ENCODE peak calls at places on chromosomes 13 and 19, in seven cellular contexts. One of them, this sample, is unnamed.

GRCh38 chr13:102817241-102817640 is 18.3 kb downstream of the BIVM start:
- DNase-seq in mesenchymal stem cell: no peak
- DNase-seq in H1: no peak
- DNase-seq in mesendoderm: no peak
- DNase-seq in neuronal stem cell: no peak
- DNase-seq in IMR-90: no peak
- DNase-seq in H9: no peak
- DNase-seq in this sample: no peak

GRCh38 chr19:51071006-51071405 is 6.1 kb upstream of the KLK13 start:
- DNase-seq in IMR-90: no peak
- DNase-seq in mesendoderm: no peak
- DNase-seq in neuronal stem cell: no peak
- DNase-seq in H1: no peak
- DNase-seq in H9: no peak
- DNase-seq in mesenchymal stem cell: no peak
- DNase-seq in this sample: no peak

GRCh38 chr13:96848275-96848674 is 146.0 kb downstream of the OXGR1 start:
- DNase-seq in IMR-90: no peak
- DNase-seq in neuronal stem cell: no peak
- DNase-seq in mesendoderm: no peak
- DNase-seq in H9: no peak
- DNase-seq in H1: no peak
- DNase-seq in mesenchymal stem cell: no peak
- DNase-seq in this sample: no peak

GRCh38 chr19:48613024-48613851 is 1.6 kb downstream of the FAM83E start:
- DNase-seq in H1: no peak
- DNase-seq in IMR-90: no peak
- DNase-seq in H9: peak
- DNase-seq in mesendoderm: no peak
- DNase-seq in neuronal stem cell: no peak
- DNase-seq in mesenchymal stem cell: no peak
- DNase-seq in this sample: no peak

GRCh38 chr13:39451301-39451700 is 151.7 kb downstream of the LHFPL6 start:
- DNase-seq in H1: no peak
- DNase-seq in H9: no peak
- DNase-seq in IMR-90: peak
- DNase-seq in mesendoderm: no peak
- DNase-seq in mesenchymal stem cell: peak
- DNase-seq in neuronal stem cell: no peak
- DNase-seq in this sample: no peak

GRCh38 chr13:76711515-76712182 is 174.6 kb downstream of the KCTD12 start:
- DNase-seq in mesenchymal stem cell: peak
- DNase-seq in H9: no peak
- DNase-seq in H1: no peak
- DNase-seq in neuronal stem cell: no peak
- DNase-seq in IMR-90: peak
- DNase-seq in mesendoderm: no peak
- DNase-seq in this sample: peak

GRCh38 chr13:23692816-23693215 is 122.6 kb downstream of the TNFRSF19 start:
- DNase-seq in mesendoderm: no peak
- DNase-seq in mesenchymal stem cell: no peak
- DNase-seq in H1: no peak
- DNase-seq in IMR-90: no peak
- DNase-seq in H9: no peak
- DNase-seq in neuronal stem cell: no peak
- DNase-seq in this sample: no peak

GRCh38 chr13:74133657-74134201 is 475 bp downstream of the KLF12 start:
- DNase-seq in mesendoderm: peak
- DNase-seq in neuronal stem cell: peak
- DNase-seq in IMR-90: peak
- DNase-seq in H9: peak
- DNase-seq in mesenchymal stem cell: peak
- DNase-seq in H1: peak
- DNase-seq in this sample: no peak

GRCh38 chr13:84430015-84430414 is 547.7 kb upstream of the SLITRK1 start:
- DNase-seq in H9: no peak
- DNase-seq in neuronal stem cell: no peak
- DNase-seq in H1: no peak
- DNase-seq in mesendoderm: no peak
- DNase-seq in mesenchymal stem cell: no peak
- DNase-seq in IMR-90: peak
- DNase-seq in this sample: peak

GRCh38 chr19:49469828-49470614 is 4.0 kb upstream of the FLT3LG start:
- DNase-seq in mesendoderm: no peak
- DNase-seq in H9: peak
- DNase-seq in IMR-90: peak
- DNase-seq in mesenchymal stem cell: peak
- DNase-seq in neuronal stem cell: no peak
- DNase-seq in H1: no peak
- DNase-seq in this sample: no peak

GRCh38 chr13:34810996-34811395 is 131.1 kb upstream of the NBEA start:
- DNase-seq in mesenchymal stem cell: no peak
- DNase-seq in mesendoderm: no peak
- DNase-seq in IMR-90: no peak
- DNase-seq in H1: no peak
- DNase-seq in H9: no peak
- DNase-seq in neuronal stem cell: no peak
- DNase-seq in this sample: peak

GRCh38 chr13:113623491-113624234 is 34.3 kb downstream of the ATP4B start:
- DNase-seq in H9: no peak
- DNase-seq in H1: no peak
- DNase-seq in neuronal stem cell: no peak
- DNase-seq in IMR-90: no peak
- DNase-seq in mesenchymal stem cell: peak
- DNase-seq in mesendoderm: no peak
- DNase-seq in this sample: no peak

GRCh38 chr19:43519436-43520088 is 7.4 kb downstream of the ETHE1 start:
- DNase-seq in H9: peak
- DNase-seq in neuronal stem cell: peak
- DNase-seq in mesenchymal stem cell: peak
- DNase-seq in IMR-90: peak
- DNase-seq in H1: peak
- DNase-seq in mesendoderm: peak
- DNase-seq in this sample: peak

GRCh38 chr13:40102854-40103253 is 447.4 kb downstream of the COG6 start:
- DNase-seq in H1: no peak
- DNase-seq in neuronal stem cell: no peak
- DNase-seq in mesenchymal stem cell: peak
- DNase-seq in H9: no peak
- DNase-seq in mesendoderm: no peak
- DNase-seq in IMR-90: peak
- DNase-seq in this sample: no peak

GRCh38 chr13:57583529-57583928 is 48.0 kb upstream of the PCDH17 start:
- DNase-seq in mesendoderm: no peak
- DNase-seq in mesenchymal stem cell: no peak
- DNase-seq in H1: no peak
- DNase-seq in H9: no peak
- DNase-seq in IMR-90: no peak
- DNase-seq in neuronal stem cell: no peak
- DNase-seq in this sample: no peak

GRCh38 chr13:95644611-95645052 is at the start of gene DZIP1:
- DNase-seq in neuronal stem cell: peak
- DNase-seq in mesendoderm: peak
- DNase-seq in H1: peak
- DNase-seq in H9: peak
- DNase-seq in IMR-90: peak
- DNase-seq in mesenchymal stem cell: peak
- DNase-seq in this sample: peak

GRCh38 chr19:18479964-18480723 is 41.7 kb downstream of the ELL start:
- DNase-seq in H9: no peak
- DNase-seq in neuronal stem cell: no peak
- DNase-seq in mesendoderm: no peak
- DNase-seq in H1: no peak
- DNase-seq in mesenchymal stem cell: peak
- DNase-seq in IMR-90: peak
- DNase-seq in this sample: no peak

GRCh38 chr19:3890590-3890989 is 10.1 kb downstream of the ATCAY start:
- DNase-seq in H9: no peak
- DNase-seq in mesendoderm: no peak
- DNase-seq in H1: no peak
- DNase-seq in mesenchymal stem cell: no peak
- DNase-seq in neuronal stem cell: no peak
- DNase-seq in IMR-90: no peak
- DNase-seq in this sample: no peak
- H4K8ac ChIP-seq in H9: no peak
- H4K8ac ChIP-seq in mesendoderm: no peak
- H4K8ac ChIP-seq in H1: no peak
- H4K8ac ChIP-seq in mesenchymal stem cell: no peak
- H4K8ac ChIP-seq in neuronal stem cell: no peak
- H4K8ac ChIP-seq in IMR-90: no peak
- H4K8ac ChIP-seq in this sample: no peak

DNA sequence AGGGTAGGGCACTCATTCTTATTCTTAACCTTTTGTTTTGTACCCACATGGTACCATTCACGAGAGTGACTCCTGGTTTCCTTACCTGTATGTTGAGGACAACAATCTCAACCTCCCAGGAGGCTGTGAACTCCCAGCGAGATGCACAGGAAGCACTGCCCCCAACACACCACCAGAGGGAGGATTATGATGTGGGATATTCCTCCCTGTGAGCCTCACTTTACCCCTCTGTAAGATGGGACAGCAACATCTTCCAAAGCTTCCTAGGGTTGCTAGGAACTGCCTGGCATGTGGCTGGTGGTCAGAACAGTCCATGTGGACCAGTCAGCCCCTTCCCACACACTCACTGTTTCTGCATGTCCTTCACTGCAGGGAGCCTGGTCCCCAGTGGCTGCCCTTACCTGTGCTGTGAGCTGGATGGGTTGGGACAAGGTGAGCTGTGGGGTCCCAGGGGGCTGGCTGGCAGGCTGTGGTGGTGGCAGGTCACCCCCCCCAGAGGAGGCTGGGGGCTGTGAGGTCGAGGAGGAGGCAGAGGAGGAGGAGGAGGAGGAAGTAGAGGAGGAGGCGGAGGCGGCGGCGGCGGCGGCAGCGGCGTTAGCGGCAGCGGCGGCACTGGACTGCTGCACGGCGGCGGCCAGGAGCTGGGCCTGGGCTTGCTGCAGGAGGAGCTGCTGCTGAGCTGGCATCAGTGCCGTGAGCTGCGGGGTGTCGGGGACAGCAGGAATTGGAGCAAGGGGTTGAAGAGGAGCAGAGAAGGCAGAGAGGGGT is 15.8 kb downstream of the POU2F2 start:
- DNase-seq in IMR-90: no peak
- DNase-seq in mesenchymal stem cell: no peak
- DNase-seq in mesendoderm: no peak
- DNase-seq in H9: no peak
- DNase-seq in H1: no peak
- DNase-seq in neuronal stem cell: no peak
- DNase-seq in this sample: no peak
- H3K9ac ChIP-seq in IMR-90: no peak
- H3K9ac ChIP-seq in mesenchymal stem cell: no peak
- H3K9ac ChIP-seq in mesendoderm: no peak
- H3K9ac ChIP-seq in H9: no peak
- H3K9ac ChIP-seq in H1: no peak
- H3K9ac ChIP-seq in neuronal stem cell: peak
- H3K9ac ChIP-seq in this sample: no peak

GRCh38 chr13:45742985-45743384 is 40.9 kb downstream of the CBY2 start:
- DNase-seq in H1: no peak
- DNase-seq in H9: no peak
- DNase-seq in neuronal stem cell: no peak
- DNase-seq in mesenchymal stem cell: no peak
- DNase-seq in mesendoderm: no peak
- DNase-seq in IMR-90: no peak
- DNase-seq in this sample: no peak
- H4K8ac ChIP-seq in H1: no peak
- H4K8ac ChIP-seq in H9: no peak
- H4K8ac ChIP-seq in neuronal stem cell: no peak
- H4K8ac ChIP-seq in mesenchymal stem cell: no peak
- H4K8ac ChIP-seq in mesendoderm: no peak
- H4K8ac ChIP-seq in IMR-90: no peak
- H4K8ac ChIP-seq in this sample: no peak

GRCh38 chr19:46861691-46862503 is 1.1 kb downstream of the ARHGAP35 start:
- DNase-seq in H9: no peak
- DNase-seq in H1: no peak
- DNase-seq in neuronal stem cell: no peak
- DNase-seq in IMR-90: no peak
- DNase-seq in mesenchymal stem cell: peak
- DNase-seq in mesendoderm: peak
- DNase-seq in this sample: no peak

GRCh38 chr19:46862504-46862835 is 1.7 kb downstream of the ARHGAP35 start:
- DNase-seq in H9: no peak
- DNase-seq in mesendoderm: no peak
- DNase-seq in neuronal stem cell: no peak
- DNase-seq in mesenchymal stem cell: peak
- DNase-seq in H1: no peak
- DNase-seq in IMR-90: no peak
- DNase-seq in this sample: peak

GRCh38 chr19:46860846-46861690 is at the start of gene ARHGAP35:
- DNase-seq in neuronal stem cell: no peak
- DNase-seq in mesenchymal stem cell: no peak
- DNase-seq in H9: peak
- DNase-seq in IMR-90: no peak
- DNase-seq in H1: no peak
- DNase-seq in mesendoderm: no peak
- DNase-seq in this sample: peak

GRCh38 chr19:46860125-46860845 is 512 bp upstream of the ARHGAP35 start:
- DNase-seq in neuronal stem cell: peak
- DNase-seq in IMR-90: peak
- DNase-seq in H9: peak
- DNase-seq in H1: peak
- DNase-seq in mesendoderm: peak
- DNase-seq in mesenchymal stem cell: peak
- DNase-seq in this sample: peak

DNA sequence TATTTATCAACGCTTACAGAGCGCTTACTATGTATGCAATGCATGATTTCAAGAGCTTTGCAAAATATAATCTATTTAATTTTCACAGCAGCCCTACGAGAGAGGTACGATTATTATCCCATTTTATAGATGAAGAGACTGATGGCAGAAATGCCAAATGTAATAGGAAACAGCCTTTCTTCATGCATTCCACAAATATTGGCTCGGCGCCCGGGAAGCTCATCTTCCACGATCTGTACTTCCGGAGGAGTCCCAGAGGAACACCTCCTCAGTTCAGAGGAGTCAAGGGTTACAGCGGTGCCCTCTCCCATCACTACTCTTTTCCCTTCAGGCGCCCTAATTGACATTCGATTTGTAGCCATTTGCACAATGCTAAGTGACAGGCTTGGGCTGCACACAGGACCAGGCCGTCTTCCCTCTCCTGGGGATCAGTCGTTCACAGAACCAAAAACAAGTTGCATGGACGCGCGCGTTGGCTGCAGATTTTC is 1.1 kb upstream of the ARHGAP35 start:
- DNase-seq in mesenchymal stem cell: no peak
- DNase-seq in neuronal stem cell: no peak
- DNase-seq in IMR-90: peak
- DNase-seq in H1: no peak
- DNase-seq in mesendoderm: no peak
- DNase-seq in H9: no peak
- DNase-seq in this sample: no peak
- H3K9ac ChIP-seq in mesenchymal stem cell: peak
- H3K9ac ChIP-seq in neuronal stem cell: no peak
- H3K9ac ChIP-seq in IMR-90: no peak
- H3K9ac ChIP-seq in H1: peak
- H3K9ac ChIP-seq in mesendoderm: peak
- H3K9ac ChIP-seq in H9: no peak
- H3K9ac ChIP-seq in this sample: no peak